ENCODE peak calls at places on chromosomes 5 and 9, in four cellular contexts. L is K562, A is HepG2, T is WTC11. V is an unnamed sample.

GRCh38 chr5:41218929-41219328 is 5.6 kb upstream of the C6 start:
- DNase-seq in T (no peak), L (no peak), A (no peak), V (no peak)

GRCh38 chr9:133078486-133078885 is 16.7 kb downstream of the CEL start:
- DNase-seq in T (no peak), L (no peak), A (no peak), V (no peak)

GRCh38 chr9:128107971-128108783 is 19.4 kb downstream of the PTGES2 start:
- DNase-seq in A (no peak), T (no peak), L (no peak), V (no peak)

GRCh38 chr5:35664584-35664983 is 46.9 kb downstream of the SPEF2 start:
- DNase-seq in T (no peak), A (no peak), L (no peak), V (no peak)

GRCh38 chr9:123360161-123361085 is 4.4 kb downstream of the CRB2 start:
- DNase-seq in T (peak), L (peak), A (peak), V (peak)

GRCh38 chr9:37031902-37032301 is 2.2 kb downstream of the PAX5 start:
- DNase-seq in L (no peak), T (no peak), A (no peak), V (no peak)

GRCh38 chr9:96626912-96627311 is 7.3 kb upstream of the CDC14B start:
- DNase-seq in T (no peak), A (no peak), L (no peak), V (no peak)

GRCh38 chr9:27497883-27498553 is 26.1 kb upstream of the IFNK start:
- DNase-seq in A (no peak), T (no peak), L (no peak), V (no peak)

GRCh38 chr5:151906246-151906645 is 18.4 kb downstream of the GLRA1 start:
- DNase-seq in A (no peak), L (no peak), T (no peak), V (no peak)

GRCh38 chr5:138686668-138687067 is 66.6 kb upstream of the CTNNA1 start:
- DNase-seq in A (no peak), L (no peak), T (no peak), V (no peak)

GRCh38 chr5:176651472-176651980 is 4.2 kb downstream of the TSPAN17 start:
- DNase-seq in L (no peak), T (no peak), A (no peak), V (no peak)

GRCh38 chr5:176652136-176652535 is 4.9 kb downstream of the TSPAN17 start:
- DNase-seq in A (no peak), T (no peak), L (peak), V (peak)

GRCh38 chr5:176653986-176654385 is 6.7 kb downstream of the TSPAN17 start:
- DNase-seq in L (no peak), A (no peak), T (no peak), V (no peak)

GRCh38 chr5:176654856-176655255 is 7.6 kb downstream of the TSPAN17 start:
- DNase-seq in A (no peak), L (no peak), T (no peak), V (no peak)

DNA sequence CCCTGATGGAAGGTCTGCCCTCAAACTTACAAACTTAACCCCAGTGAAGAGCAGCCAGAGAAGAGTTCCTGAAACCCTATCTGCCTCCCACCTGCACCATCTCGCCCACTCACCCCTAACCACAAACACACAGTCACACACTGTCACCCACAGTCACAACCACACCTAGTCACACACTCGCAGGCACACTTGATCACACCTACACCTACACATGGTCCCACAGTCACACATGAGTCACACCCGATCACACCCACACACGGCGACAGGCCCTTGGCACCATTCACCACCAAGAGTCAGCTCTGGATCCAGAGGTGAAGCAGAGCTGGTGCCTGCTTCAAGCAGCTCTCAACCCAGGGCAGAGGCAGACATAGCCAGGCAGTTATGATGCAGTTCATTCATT is 6.1 kb downstream of the TSPAN17 start:
- DNase-seq in T (no peak), A (no peak), L (no peak), V (no peak)
- TF ChIP-seq ELF4 in T (no peak), A (no peak), L (no peak), V (no peak)

DNA sequence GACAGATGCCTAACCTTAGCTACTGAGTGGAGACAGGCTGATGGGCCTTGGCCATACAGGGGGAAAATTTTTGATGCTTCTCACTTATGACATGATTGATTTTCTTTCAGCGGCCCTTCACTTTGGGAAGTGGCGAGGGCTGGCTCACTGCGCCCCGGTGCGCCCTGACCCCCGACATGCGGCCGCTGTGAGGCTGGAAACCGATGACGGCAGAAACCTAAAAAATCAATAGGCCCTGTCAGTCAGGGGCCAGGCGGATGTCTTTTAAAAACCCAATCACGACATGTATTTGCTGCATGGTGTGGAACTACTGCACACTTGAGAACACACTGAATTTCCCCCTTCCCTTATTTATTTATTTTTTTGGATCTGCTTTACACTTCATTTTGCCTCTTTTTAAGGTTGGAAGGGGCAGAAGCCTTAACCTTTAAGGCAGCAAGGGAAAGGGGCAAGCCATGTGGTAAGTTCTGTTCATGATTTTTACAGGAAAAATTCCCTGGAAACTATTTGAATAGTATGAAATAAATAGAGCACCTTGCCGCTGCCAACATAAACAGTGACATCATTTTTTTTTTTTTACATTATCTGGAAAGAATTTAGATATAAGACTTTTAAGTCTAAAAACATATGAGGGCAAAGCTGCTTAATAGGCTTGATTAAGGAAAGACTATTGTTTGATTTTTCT is 121.5 kb downstream of the EBF1 start:
- DNase-seq in L (no peak), T (no peak), A (no peak), V (no peak)
- TF ChIP-seq ELF4 in L (no peak), T (no peak), A (no peak), V (no peak)

DNA sequence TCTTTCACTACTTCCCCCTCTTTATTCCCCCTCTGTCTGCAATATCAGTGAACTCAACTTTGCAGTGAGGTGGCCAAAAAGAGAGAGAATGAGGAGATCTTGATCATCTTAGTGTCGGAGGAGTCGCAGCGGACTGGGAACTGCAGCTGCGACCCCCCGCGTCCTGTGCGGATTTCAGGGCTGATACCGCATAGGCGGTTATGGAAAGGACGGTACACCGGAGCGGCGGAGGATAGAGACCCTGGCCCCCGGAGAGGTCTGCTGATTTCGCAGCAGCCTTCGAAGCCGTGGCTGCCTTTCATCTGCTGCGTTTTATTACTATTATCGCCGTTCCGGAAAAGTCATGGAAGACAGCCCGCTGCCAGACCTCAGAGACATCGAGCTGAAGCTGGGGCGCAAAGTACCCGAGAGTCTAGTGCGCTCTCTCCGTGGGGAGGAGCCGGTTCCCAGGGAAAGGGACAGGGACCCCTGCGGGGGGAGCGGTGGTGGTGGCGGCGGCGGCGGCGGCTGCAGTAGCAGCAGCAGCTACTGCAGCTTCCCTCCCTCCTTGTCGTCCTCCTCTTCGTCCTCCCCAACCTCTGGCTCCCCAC is 648 bp downstream of the LURAP1L start:
- DNase-seq in L (no peak), A (no peak), T (peak), V (peak)
- TF ChIP-seq ELF4 in L (no peak), A (no peak), T (no peak), V (no peak)

GRCh38 chr5:176837707-176838115 is 27.4 kb downstream of the UNC5A start:
- DNase-seq in T (peak), A (peak), L (peak), V (peak)
- TF ChIP-seq ELF4 in T (peak), A (peak), L (peak), V (no peak)

DNA sequence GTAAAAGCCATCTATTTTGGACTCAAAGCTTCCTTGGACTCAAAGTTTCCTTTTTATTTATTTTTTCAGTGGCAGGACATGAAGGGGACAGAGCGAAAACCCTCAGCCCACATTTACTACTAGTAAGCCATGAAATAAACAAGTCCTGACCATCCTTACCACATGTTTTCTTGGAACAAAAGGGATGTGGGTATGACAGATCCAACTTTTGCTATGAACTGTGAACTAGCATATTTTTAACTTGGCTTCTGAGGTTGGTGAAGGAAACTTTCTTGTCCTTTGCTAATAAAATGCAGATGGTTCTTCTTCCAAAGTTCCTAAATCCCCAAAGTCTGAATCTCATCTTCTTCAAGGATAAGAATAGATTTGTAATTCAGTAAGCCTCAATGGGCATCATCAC is 122.7 kb upstream of the TNC start:
- DNase-seq in A (no peak), T (no peak), L (no peak), V (no peak)
- TF ChIP-seq ELF4 in A (no peak), T (no peak), L (no peak), V (no peak)

DNA sequence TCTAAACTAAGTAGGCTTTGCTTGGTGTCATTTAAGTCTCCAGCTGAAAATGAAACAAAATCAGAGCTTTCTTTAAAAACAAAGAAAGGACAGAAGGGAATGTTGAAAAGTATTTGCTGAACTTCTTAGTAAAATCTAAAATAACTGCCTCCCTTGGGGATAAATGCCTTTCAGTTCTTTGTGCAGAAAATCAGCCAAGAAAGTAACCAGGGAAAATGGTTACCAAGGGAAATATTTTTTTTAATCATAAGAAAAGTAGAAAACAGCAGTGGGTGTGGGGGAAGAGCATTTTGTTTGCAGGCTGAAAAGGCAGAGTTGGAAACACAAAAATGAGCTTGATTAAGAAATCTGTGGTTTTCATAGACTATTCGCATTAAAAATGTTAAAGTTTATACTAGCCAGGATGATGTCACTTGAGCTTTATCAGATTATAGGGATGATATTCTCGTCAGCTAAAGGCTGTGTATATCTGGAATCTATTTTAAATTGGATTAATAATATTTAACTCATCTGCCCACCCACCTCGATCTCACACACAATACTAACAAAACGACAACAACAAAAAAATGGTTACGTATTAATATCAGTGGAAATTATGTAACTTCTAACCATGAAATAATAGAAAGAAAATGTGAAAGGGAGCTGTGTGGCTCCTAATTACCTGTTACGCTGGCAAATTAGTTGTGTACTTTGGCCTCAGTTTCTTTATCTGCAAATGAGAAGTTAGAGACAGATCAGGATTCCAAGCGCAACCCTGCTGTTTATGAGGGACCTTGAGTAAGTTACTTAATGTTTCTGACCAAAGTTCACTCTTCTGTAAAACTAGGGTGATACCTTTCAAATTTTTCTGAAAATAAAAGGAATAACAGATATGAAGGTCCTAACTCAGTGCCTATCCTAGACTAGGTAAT is at the start of gene ECM2:
- DNase-seq in A (no peak), T (no peak), L (no peak), V (no peak)
- TF ChIP-seq ELF4 in A (no peak), T (no peak), L (no peak), V (no peak)

GRCh38 chr9:130518943-130519772 is 60.2 kb upstream of the FUBP3 start:
- DNase-seq in T (no peak), L (no peak), A (no peak), V (no peak)
- TF ChIP-seq ELF4 in T (no peak), L (no peak), A (no peak), V (no peak)

V was measured in HEK293T.